ENCODE peak calls at places on chromosomes 11 and 22, in four cellular contexts. P is mesenchymal stem cell, U is neuronal stem cell, S is H9. G is an unnamed sample.

GRCh38 chr11:20161923-20162322 is 1.6 kb upstream of the DBX1 start:
- DNase-seq in P (peak; percentile 17), S (no peak), U (no peak), G (no peak)

GRCh38 chr11:131036544-131036943 is 120.3 kb upstream of the SNX19 start:
- DNase-seq in S (no peak), U (no peak), P (peak; percentile 6), G (no peak)

GRCh38 chr22:32843300-32843699 is 41.8 kb downstream of the TIMP3 start:
- DNase-seq in P (no peak), U (no peak), S (no peak), G (no peak)

GRCh38 chr22:20982563-20982882 is 426 bp downstream of the LZTR1 start:
- DNase-seq in P (no peak), S (no peak), U (no peak), G (no peak)

GRCh38 chr11:12124306-12124705 is 13.9 kb downstream of the MICAL2 start:
- DNase-seq in U (no peak), P (no peak), S (no peak), G (no peak)

GRCh38 chr11:133896028-133896427 is 50.7 kb upstream of the SPATA19 start:
- DNase-seq in P (no peak), U (no peak), S (peak; percentile 12), G (no peak)

GRCh38 chr11:123567466-123567865 is 87.0 kb downstream of the SCN3B start:
- DNase-seq in S (no peak), P (no peak), U (no peak), G (no peak)

GRCh38 chr11:125342281-125342980 is 153.6 kb downstream of the FEZ1 start:
- DNase-seq in P (no peak), U (no peak), S (no peak), G (no peak)

GRCh38 chr11:44955019-44955738 is 4.5 kb upstream of the TP53I11 start:
- DNase-seq in S (no peak), P (peak; percentile 93), U (no peak), G (no peak)

GRCh38 chr22:25126510-25126909 is 73.1 kb upstream of the CRYBB3 start:
- DNase-seq in S (no peak), U (no peak), P (no peak), G (no peak)
- H2BK5ac ChIP-seq in S (no peak overlapping the region), U (no peak overlapping the region), P (no peak overlapping the region), G (no peak overlapping the region)

GRCh38 chr11:67561971-67562560 is 21.5 kb upstream of the GSTP1 start:
- DNase-seq in P (peak; percentile 18), S (no peak), U (no peak), G (no peak)
- H2BK5ac ChIP-seq in P (peak overlapping the region; percentile 84), S (no peak overlapping the region), U (no peak overlapping the region), G (no peak overlapping the region)

GRCh38 chr22:31100762-31101525 is 6.4 kb downstream of the SELENOM start:
- DNase-seq in S (no peak), U (no peak), P (no peak), G (no peak)
- H2BK5ac ChIP-seq in S (no peak overlapping the region), U (no peak overlapping the region), P (no peak overlapping the region), G (no peak overlapping the region)

DNA sequence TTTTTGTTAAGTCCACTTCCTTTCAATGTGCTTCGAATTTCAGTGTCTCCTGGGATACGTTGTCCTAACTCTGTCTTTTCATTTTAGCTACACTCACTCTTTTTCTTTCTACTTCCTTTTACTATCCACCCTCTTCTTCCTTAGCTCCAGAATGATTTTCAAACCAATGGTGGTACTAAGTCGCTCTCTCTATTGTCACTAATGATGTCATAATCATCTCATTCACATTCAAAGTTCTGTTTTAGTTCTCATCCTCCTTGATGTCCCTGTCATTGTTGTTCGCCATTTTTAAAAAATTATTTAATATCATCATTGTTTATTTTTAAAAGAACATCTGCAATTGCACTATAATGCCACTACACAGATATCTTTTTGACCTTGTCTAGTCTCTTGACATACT is 47.3 kb downstream of the NNMT start:
- DNase-seq in S (no peak), P (no peak), U (no peak), G (no peak)
- H2BK5ac ChIP-seq in S (no peak overlapping the region), P (no peak overlapping the region), U (no peak overlapping the region), G (no peak overlapping the region)

DNA sequence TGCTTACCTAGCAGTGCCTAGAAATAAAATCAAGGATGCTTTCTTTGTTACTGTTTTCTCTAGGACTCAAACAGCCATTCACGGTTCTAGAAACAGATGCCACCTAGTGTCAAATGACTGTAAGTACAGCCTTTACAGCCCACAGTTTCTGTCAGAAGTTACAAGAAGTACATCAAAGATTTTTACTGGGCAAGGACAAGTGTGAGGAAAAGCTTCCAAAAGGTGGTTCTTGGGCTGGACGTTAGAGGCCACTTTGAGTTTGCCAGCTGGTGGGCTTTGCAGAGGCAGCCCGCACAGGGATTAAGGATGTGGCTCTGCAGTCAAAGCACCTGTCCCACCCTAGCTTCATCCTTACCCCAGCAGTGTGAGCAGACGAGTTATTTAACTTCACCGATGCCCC is 6.9 kb downstream of the KMT5B start:
- DNase-seq in U (peak; percentile 59), P (peak; percentile 75), S (peak; percentile 46), G (no peak)
- H2BK5ac ChIP-seq in U (no peak overlapping the region), P (no peak overlapping the region), S (no peak overlapping the region), G (no peak overlapping the region)

DNA sequence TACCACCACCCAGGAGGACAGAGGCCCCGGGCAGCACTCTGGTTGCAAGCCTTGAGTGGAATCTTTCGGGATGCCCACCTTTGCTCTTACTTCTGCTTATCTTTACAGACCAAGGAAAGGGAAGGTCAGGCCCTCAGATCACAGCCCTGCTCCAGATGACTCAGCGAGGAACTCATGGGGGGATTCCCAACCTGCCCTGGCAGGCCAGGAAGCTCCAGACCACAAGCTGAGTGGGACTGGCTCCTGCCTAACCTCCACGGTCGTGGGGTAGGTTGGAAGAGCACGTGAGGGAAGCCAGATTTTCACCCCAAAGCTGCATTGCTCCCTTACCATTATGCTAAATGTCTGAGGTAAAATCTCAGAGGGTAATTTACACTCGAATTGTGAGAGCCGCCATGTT is 11.8 kb downstream of the TBC1D10A start:
- DNase-seq in U (no peak), S (no peak), P (peak; percentile 68), G (no peak)
- H2BK5ac ChIP-seq in U (no peak overlapping the region), S (no peak overlapping the region), P (no peak overlapping the region), G (no peak overlapping the region)